ENCODE peak calls at places on chromosomes 2 and 18, in seven cellular contexts. I is heart left ventricle, P is K562, Z is heart right ventricle, W is prostate gland, V is transverse colon, E is astrocyte. H is an unnamed sample. For H3K4me1, the result is how much of the 10 kb centered on the place peaks cover.

GRCh38 chr2:149768320-149768799 is 180.8 kb upstream of the MMADHC start:
- DNase-seq in E (peak), Z (no peak), I (no peak), W (no peak), P (no peak), V (no peak), H (no peak)

GRCh38 chr18:79046522-79046921 is 22.7 kb upstream of the ATP9B start:
- DNase-seq in Z (no peak), I (no peak), P (no peak), W (no peak), V (no peak), E (no peak), H (no peak)

GRCh38 chr2:133561045-133561852 is 7.0 kb downstream of the NCKAP5 start:
- DNase-seq in V (no peak), Z (no peak), W (peak), E (peak), I (no peak), P (no peak), H (peak)

GRCh38 chr18:37574113-37574512 is 8.5 kb upstream of the CELF4 start:
- DNase-seq in I (no peak), Z (no peak), P (no peak), E (no peak), W (no peak), V (no peak), H (no peak)

GRCh38 chr2:128178650-128179460 is 87.9 kb downstream of the UGGT1 start:
- DNase-seq in W (peak), P (peak), I (peak), Z (peak), V (peak), E (peak), H (peak)

GRCh38 chr2:232979871-232980461 is 33.1 kb downstream of the NGEF start:
- DNase-seq in E (peak), W (no peak), I (no peak), P (no peak), V (peak), Z (no peak), H (no peak)

GRCh38 chr2:157190151-157190550 is 67.4 kb upstream of the GALNT5 start:
- DNase-seq in W (no peak), E (peak), V (no peak), Z (no peak), P (no peak), I (no peak), H (no peak)

GRCh38 chr2:9145109-9145751 is 61.4 kb upstream of the ASAP2 start:
- DNase-seq in E (peak), P (no peak), I (no peak), Z (no peak), W (no peak), V (no peak), H (no peak)

GRCh38 chr2:37794717-37795116 is 123.3 kb upstream of the CDC42EP3 start:
- DNase-seq in V (no peak), W (no peak), I (no peak), Z (no peak), E (peak), P (no peak), H (no peak)

GRCh38 chr18:55840601-55841170 is 252.7 kb upstream of the TCF4 start:
- DNase-seq in Z (no peak), W (no peak), E (no peak), V (no peak), I (no peak), P (no peak), H (no peak)

GRCh38 chr2:126656311-126657145 is 570 bp downstream of the GYPC start:
- DNase-seq in Z (peak), P (peak), V (peak), I (peak), W (no peak), E (peak), H (peak)

GRCh38 chr2:28558918-28559317 is 63.1 kb downstream of the PLB1 start:
- DNase-seq in I (no peak), P (no peak), E (no peak), Z (no peak), W (no peak), V (no peak), H (no peak)

GRCh38 chr2:65922794-65923193 is 490.4 kb upstream of the SPRED2 start:
- DNase-seq in V (peak), W (peak), Z (no peak), P (peak), E (no peak), I (no peak), H (no peak)

GRCh38 chr2:134917219-134917957 is 1.2 kb upstream of the CCNT2 start:
- DNase-seq in E (no peak), Z (peak), W (no peak), P (no peak), V (peak), I (peak), H (no peak)

GRCh38 chr18:43661570-43661969 is 384.3 kb upstream of the SYT4 start:
- DNase-seq in P (no peak), Z (no peak), V (no peak), W (no peak), E (peak), I (no peak), H (peak)

GRCh38 chr2:221731432-221731831 is 159.3 kb upstream of the EPHA4 start:
- DNase-seq in V (no peak), Z (no peak), I (no peak), W (no peak), P (no peak), E (no peak), H (no peak)

GRCh38 chr2:66660804-66661203 is 225.9 kb downstream of the MEIS1 start:
- DNase-seq in V (no peak), P (no peak), W (no peak), I (no peak), E (no peak), Z (no peak), H (no peak)

GRCh38 chr2:122873951-122874350 is 1118.5 kb downstream of the TSN start:
- DNase-seq in E (no peak), Z (no peak), P (no peak), V (no peak), W (no peak), I (no peak), H (no peak)

GRCh38 chr2:221601376-221601775 is 29.3 kb upstream of the EPHA4 start:
- DNase-seq in I (no peak), W (no peak), E (no peak), P (no peak), Z (no peak), V (no peak), H (no peak)

GRCh38 chr2:12555012-12555645 is 161.6 kb upstream of the TRIB2 start:
- DNase-seq in Z (no peak), P (peak), V (no peak), E (peak), W (no peak), I (no peak), H (no peak)

GRCh38 chr2:18630101-18630500 is 40.7 kb upstream of the NT5C1B start:
- DNase-seq in W (no peak), E (peak), I (no peak), Z (no peak), V (no peak), P (no peak), H (no peak)

GRCh38 chr2:144596074-144596871 is 76.4 kb upstream of the ZEB2 start:
- DNase-seq in W (peak), E (peak), P (peak), V (no peak), I (no peak), Z (no peak), H (no peak)

GRCh38 chr2:196592331-196592911 is 47.1 kb upstream of the CCDC150 start:
- DNase-seq in E (peak), I (peak), V (no peak), P (no peak), Z (peak), W (peak), H (no peak)

GRCh38 chr2:233020454-233020853 is 7.4 kb upstream of the NGEF start:
- DNase-seq in E (no peak), I (no peak), W (no peak), Z (no peak), P (no peak), V (no peak), H (no peak)

GRCh38 chr2:238773472-238773871 is 74.4 kb upstream of the TWIST2 start:
- DNase-seq in Z (no peak), V (no peak), E (no peak), W (no peak), I (no peak), P (no peak), H (no peak)

GRCh38 chr2:25378731-25379490 is 37.2 kb upstream of the DNMT3A start:
- DNase-seq in W (no peak), E (peak), V (no peak), P (no peak), Z (no peak), I (no peak), H (no peak)

GRCh38 chr2:200446612-200447011 is 63.3 kb downstream of the KCTD18 start:
- DNase-seq in P (no peak), E (no peak), W (no peak), I (no peak), V (no peak), Z (no peak), H (no peak)
- H3K4me1 ChIP-seq in P (under half), E (under half), W (under half), I (under half), V (under half), Z (under half), H (half or more)

GRCh38 chr2:43134571-43134889 is 91.9 kb downstream of the ZFP36L2 start:
- DNase-seq in P (no peak), E (no peak), I (no peak), W (no peak), V (no peak), Z (no peak), H (no peak)

GRCh38 chr2:43133708-43134570 is 92.5 kb downstream of the ZFP36L2 start:
- DNase-seq in I (no peak), W (no peak), V (peak), Z (no peak), E (no peak), P (no peak), H (peak)

GRCh38 chr2:43136011-43136799 is 90.2 kb downstream of the ZFP36L2 start:
- DNase-seq in Z (no peak), E (no peak), W (no peak), V (no peak), P (no peak), I (no peak), H (no peak)

GRCh38 chr2:43136862-43137261 is 89.5 kb downstream of the ZFP36L2 start:
- DNase-seq in P (no peak), V (no peak), W (no peak), E (no peak), I (no peak), Z (no peak), H (no peak)

GRCh38 chr2:43135583-43135982 is 90.8 kb downstream of the ZFP36L2 start:
- DNase-seq in W (no peak), I (peak), V (no peak), E (no peak), P (no peak), Z (no peak), H (no peak)
- H3K4me1 ChIP-seq in W (under half), I (under half), V (under half), E (under half), P (under half), Z (half or more), H (under half)

DNA sequence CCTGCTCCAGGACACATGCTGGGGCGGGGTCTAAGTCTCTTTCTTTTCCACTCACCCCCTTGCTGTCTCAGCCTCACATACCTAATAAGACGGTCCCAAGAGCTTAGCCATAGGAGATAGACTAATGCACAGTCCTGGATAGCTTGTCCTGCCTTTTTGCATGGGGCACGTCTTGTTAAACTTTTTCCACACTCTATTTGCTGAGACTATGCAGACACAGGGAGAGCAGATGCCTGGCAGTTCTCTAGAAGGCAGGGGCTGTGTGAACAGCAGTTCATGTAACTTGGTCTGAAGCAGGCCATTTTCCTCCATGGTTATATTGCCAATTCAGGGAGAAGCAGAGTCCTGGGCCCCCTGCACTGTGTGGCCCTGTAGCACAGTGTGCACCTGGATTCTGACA is 142.1 kb downstream of the SEPTIN10 start:
- DNase-seq in Z (no peak), P (no peak), I (no peak), V (no peak), E (no peak), W (no peak), H (no peak)
- H3K4me1 ChIP-seq in Z (under half), P (under half), I (under half), V (under half), E (under half), W (under half), H (half or more)

DNA sequence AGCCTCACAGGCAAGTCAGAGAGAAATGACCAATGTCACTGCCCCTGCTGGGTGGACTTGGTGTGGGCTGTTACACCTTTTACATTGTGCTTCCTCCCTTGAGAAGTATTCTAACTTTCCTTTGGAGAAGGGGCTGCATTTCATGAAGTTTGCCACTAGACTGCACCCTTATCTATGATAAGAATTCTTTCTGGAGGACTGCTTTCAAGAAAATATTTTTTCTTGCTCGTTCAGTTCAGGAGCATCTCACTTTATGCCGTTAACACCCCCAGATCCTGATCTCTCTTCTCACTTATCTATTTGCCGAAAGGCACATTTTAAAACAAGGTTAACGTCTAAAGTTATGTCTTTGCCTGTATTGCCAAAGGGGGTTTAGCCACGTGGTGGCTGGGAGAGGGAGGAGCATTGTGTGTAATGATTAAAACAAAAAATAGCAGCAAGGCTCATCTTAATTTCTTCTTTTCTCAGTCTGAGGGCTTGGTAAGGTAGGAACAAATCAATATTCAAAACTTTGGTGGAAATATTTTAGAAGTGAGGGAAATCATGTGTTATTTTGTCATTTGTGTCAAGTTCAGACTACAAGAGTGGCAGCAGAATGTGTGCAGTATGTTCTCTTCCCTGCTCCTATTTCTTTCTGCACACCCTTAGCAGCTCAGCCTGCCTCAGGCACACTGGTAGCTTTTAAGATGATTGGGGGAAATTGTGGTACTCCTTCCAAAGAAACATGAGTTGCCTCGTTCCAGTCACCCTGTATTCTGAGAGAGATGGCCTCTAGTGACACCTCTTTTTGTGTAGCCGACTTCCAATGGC is 1.6 kb upstream of the IGFBP5 start:
- DNase-seq in W (no peak), E (peak), I (no peak), P (peak), V (no peak), Z (no peak), H (peak)
- H3K4me1 ChIP-seq in W (under half), E (under half), I (under half), P (under half), V (under half), Z (half or more), H (under half)

GRCh38 chr18:9139400-9140039 is 2.9 kb downstream of the ANKRD12 start:
- DNase-seq in W (no peak), Z (no peak), P (no peak), V (no peak), I (no peak), E (no peak), H (no peak)

GRCh38 chr18:9135081-9135911 is 1.3 kb upstream of the ANKRD12 start:
- DNase-seq in Z (no peak), V (no peak), I (no peak), E (no peak), P (no peak), W (no peak), H (no peak)

GRCh38 chr18:9135912-9136314 is 668 bp upstream of the ANKRD12 start:
- DNase-seq in P (peak), V (peak), I (no peak), Z (no peak), E (no peak), W (no peak), H (peak)

GRCh38 chr18:9137168-9138066 is 836 bp downstream of the ANKRD12 start:
- DNase-seq in E (peak), P (peak), I (peak), W (peak), V (peak), Z (peak), H (peak)

DNA sequence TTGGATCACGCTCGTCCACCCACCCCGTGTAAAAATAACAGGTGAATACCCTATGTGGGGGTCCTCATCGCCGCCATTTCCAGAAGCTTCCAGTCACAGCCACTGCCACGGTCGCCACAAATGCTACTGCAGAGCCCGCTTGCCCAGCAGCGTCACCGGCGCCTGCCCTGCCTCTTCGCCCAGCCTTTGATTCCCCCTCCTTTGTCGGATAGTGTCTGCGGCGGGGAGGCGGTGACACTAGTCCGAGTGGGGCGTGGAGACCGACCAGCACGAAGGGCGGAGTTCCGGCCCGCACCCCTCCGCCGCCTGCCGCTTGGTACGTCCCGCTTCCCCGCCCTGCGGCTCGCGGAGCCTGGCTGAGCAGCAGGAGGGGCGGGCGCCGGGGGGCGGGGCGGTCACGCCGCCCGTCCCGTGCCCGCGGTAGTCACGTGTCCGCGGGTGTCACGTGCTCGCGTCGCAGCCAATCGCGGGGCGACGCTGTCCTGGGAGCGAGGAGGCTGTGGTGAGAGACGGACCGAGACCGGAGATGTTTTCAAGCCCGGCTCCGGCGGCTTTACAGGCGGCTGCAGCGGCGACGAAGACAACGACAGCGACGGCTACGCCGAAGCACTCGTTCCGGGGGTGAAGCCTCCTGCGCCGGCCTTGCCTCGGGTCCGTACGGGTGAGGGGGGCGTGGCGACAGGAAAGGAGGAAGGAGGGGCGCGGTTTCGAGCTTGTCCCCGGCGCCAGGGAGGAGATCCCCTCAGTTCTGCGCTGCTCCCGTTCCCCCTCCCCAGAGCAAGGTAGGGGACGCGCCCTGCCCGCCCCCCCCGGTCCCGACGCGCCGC is at the start of gene ANKRD12:
- DNase-seq in E (peak), I (peak), P (peak), Z (peak), W (peak), V (peak), H (peak)
- H3K4me1 ChIP-seq in E (under half), I (under half), P (under half), Z (half or more), W (under half), V (under half), H (under half)

GRCh38 chr18:63147973-63148372 is 171.6 kb downstream of the BCL2 start:
- DNase-seq in W (no peak), V (no peak), E (no peak), P (no peak), Z (no peak), I (no peak), H (no peak)
- H3K4me1 ChIP-seq in W (under half), V (under half), E (under half), P (under half), Z (under half), I (under half), H (under half)

DNA sequence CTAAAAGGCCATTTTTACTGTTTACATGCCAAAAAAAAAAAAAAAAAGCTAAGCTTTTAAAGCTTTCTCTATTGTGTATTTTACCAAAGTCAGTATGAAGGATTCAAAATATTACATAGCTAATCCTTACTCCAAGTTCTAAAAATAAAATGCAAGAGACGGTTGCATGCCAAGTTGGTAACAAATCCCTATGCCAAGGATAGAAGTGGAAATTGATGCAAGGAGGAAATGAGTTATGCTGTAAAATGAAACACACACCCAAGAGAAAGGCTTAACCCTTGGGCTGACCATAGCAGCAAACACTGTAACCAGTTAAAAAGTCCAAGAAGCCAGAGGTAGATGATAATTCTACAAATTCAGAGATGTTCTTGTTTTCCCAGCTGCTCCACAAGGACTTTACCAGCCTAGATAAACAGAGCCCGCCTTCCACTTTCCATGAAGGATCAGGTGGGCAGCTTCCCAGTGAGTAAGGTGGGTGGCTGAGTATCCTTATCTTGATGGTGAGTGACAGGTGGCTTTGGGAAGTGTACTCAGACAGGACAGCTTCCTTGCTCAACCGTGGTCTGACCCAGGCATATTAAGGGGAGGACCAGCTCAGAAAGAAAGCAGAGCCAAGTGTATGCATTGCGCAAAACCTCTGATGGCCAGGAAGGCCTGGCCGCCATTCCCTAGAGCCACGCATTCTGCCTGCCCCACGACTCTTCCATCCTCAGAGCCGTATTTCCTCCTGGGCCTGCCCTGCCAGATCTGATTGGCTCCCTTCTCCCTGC is 34.4 kb downstream of the ATP8B1 start:
- DNase-seq in W (no peak), Z (no peak), E (peak), I (no peak), P (no peak), V (no peak), H (no peak)
- H3K4me1 ChIP-seq in W (under half), Z (half or more), E (under half), I (under half), P (under half), V (under half), H (under half)

H was measured in MM.1S.